ENCODE peak calls at places on chromosome 4, in eight cellular contexts. W, D, O, M, E, J, T and C are unnamed samples.

GRCh38 chr4:3870567-3870962 is 104.4 kb downstream of the ADRA2C start:
- DNase-seq in W (no peak), M (no peak), E (no peak), O (no peak), J (no peak), T (no peak), D (no peak), C (no peak)

GRCh38 chr4:48315728-48316630 is 25.4 kb upstream of the SLAIN2 start:
- DNase-seq in D (peak), J (no peak), M (peak), T (peak), E (peak), W (peak), O (no peak), C (peak)

GRCh38 chr4:84875636-84876371 is 90.7 kb downstream of the WDFY3 start:
- DNase-seq in M (peak), W (no peak), O (no peak), D (no peak), E (no peak), J (no peak), T (no peak), C (no peak)

GRCh38 chr4:146132445-146132844 is 43.1 kb upstream of the LSM6 start:
- DNase-seq in D (no peak), M (peak), T (no peak), O (no peak), W (peak), E (no peak), J (no peak), C (no peak)

GRCh38 chr4:67680568-67681222 is 20.3 kb downstream of the UBA6 start:
- DNase-seq in W (no peak), M (peak), J (no peak), O (no peak), E (no peak), T (no peak), D (no peak), C (no peak)

GRCh38 chr4:26326791-26327190 is 6.0 kb downstream of the RBPJ start:
- DNase-seq in J (no peak), D (no peak), T (no peak), O (no peak), W (no peak), M (peak), E (no peak), C (no peak)

GRCh38 chr4:139020384-139020783 is 4.8 kb downstream of the NOCT start:
- DNase-seq in T (no peak), D (no peak), E (no peak), O (no peak), M (no peak), J (no peak), W (no peak), C (no peak)

GRCh38 chr4:137660211-137660610 is 127.9 kb upstream of the PCDH18 start:
- DNase-seq in J (no peak), E (no peak), O (no peak), W (no peak), D (no peak), M (no peak), T (no peak), C (no peak)

GRCh38 chr4:186760576-186760975 is 36.9 kb upstream of the FAT1 start:
- DNase-seq in W (no peak), J (no peak), E (no peak), M (peak), D (no peak), T (no peak), O (no peak), C (no peak)

GRCh38 chr4:16034010-16034829 is 49.6 kb downstream of the PROM1 start:
- DNase-seq in E (no peak), D (no peak), J (no peak), W (no peak), T (peak), M (peak), O (no peak), C (no peak)

GRCh38 chr4:68346461-68346860 is 3.4 kb downstream of the YTHDC1 start:
- DNase-seq in W (no peak), O (no peak), J (no peak), E (no peak), M (peak), T (no peak), D (no peak), C (no peak)

GRCh38 chr4:83285022-83285387 is 407 bp upstream of the COQ2 start:
- DNase-seq in D (peak), O (no peak), W (peak), J (no peak), E (no peak), T (peak), M (peak), C (no peak)

GRCh38 chr4:169567916-169568315 is 44.5 kb downstream of the NEK1 start:
- DNase-seq in E (no peak), T (no peak), M (no peak), D (no peak), W (no peak), J (no peak), O (no peak), C (no peak)